ENCODE peak calls at places on chromosomes 16 and 17, in eight cellular contexts. Y is lower lobe of right lung; R is stimulated activated CD8-positive, alpha-beta memory T cell treated with anti-CD3 and anti-CD28 coated beads, Interleukin-12 subunit alpha, Interleukin-12 subunit beta, amount 100 ng/mL, for 1 hour; W is A673; O is H7; M is stromal cell of bone marrow; V is T-helper 9 cell; N is mesothelial cell of epicardium. F is an unnamed sample.

GRCh38 chr17:11997972-11998233 is 628 bp upstream of the ZNF18 start:
- DNase-seq in O (no peak), V (no peak), R (no peak), Y (no peak), N (no peak), M (no peak), W (no peak), F (no peak)

GRCh38 chr17:48915459-48916282 is 7.5 kb downstream of the UBE2Z start:
- DNase-seq in R (no peak), W (peak), O (no peak), V (peak), Y (no peak), N (no peak), M (peak), F (peak)

GRCh38 chr16:1769402-1770300 is 1.7 kb downstream of the NME3 start:
- DNase-seq in R (no peak), Y (no peak), N (no peak), W (no peak), M (no peak), O (peak), V (no peak), F (no peak)

GRCh38 chr16:78562650-78563049 is 463.2 kb downstream of the WWOX start:
- DNase-seq in M (no peak), R (no peak), N (no peak), O (no peak), W (no peak), V (no peak), Y (no peak), F (no peak)

GRCh38 chr16:1946495-1947368 is 3.7 kb upstream of the MSRB1 start:
- DNase-seq in N (no peak), W (no peak), O (peak), R (no peak), Y (peak), V (no peak), M (no peak), F (no peak)

GRCh38 chr16:73020409-73020884 is 27.5 kb downstream of the ZFHX3 start:
- DNase-seq in O (no peak), V (no peak), W (no peak), M (peak), N (no peak), Y (no peak), R (no peak), F (no peak)

GRCh38 chr16:89704281-89704680 is 2.8 kb upstream of the SPATA2L start:
- DNase-seq in M (no peak), O (peak), W (no peak), N (no peak), Y (no peak), R (no peak), V (no peak), F (no peak)

GRCh38 chr16:80123189-80123588 is 417.6 kb upstream of the DYNLRB2 start:
- DNase-seq in M (no peak), W (no peak), V (no peak), R (no peak), N (no peak), Y (no peak), O (no peak), F (no peak)

GRCh38 chr17:6786618-6787017 is 10.6 kb downstream of the FBXO39 start:
- DNase-seq in N (no peak), V (no peak), O (no peak), R (no peak), M (peak), Y (no peak), W (peak), F (no peak)

GRCh38 chr17:40551091-40551873 is 14.0 kb downstream of the CCR7 start:
- DNase-seq in W (no peak), O (peak), M (peak), R (no peak), N (peak), Y (peak), V (no peak), F (no peak)

GRCh38 chr16:13139661-13140241 is 238.4 kb downstream of the SHISA9 start:
- DNase-seq in Y (no peak), M (no peak), O (no peak), R (no peak), V (no peak), N (no peak), W (no peak), F (no peak)

GRCh38 chr16:17364319-17365210 is 106.2 kb downstream of the XYLT1 start:
- DNase-seq in W (no peak), Y (no peak), O (no peak), M (peak), N (no peak), R (peak), V (peak), F (peak)

GRCh38 chr17:78239489-78239931 is 8.1 kb downstream of the TMEM235 start:
- DNase-seq in V (no peak), N (no peak), O (peak), Y (no peak), M (no peak), W (no peak), R (no peak), F (no peak)

GRCh38 chr16:24010440-24011089 is 174.8 kb downstream of the PRKCB start:
- DNase-seq in R (peak), W (peak), O (peak), N (peak), Y (peak), M (peak), V (peak), F (peak)

GRCh38 chr16:37511-37910 is 15.9 kb downstream of the POLR3K start:
- DNase-seq in W (no peak), M (no peak), R (no peak), O (no peak), Y (peak), V (no peak), N (no peak), F (no peak)

GRCh38 chr17:40323317-40323716 is 14.3 kb downstream of the RARA start:
- DNase-seq in Y (no peak), N (no peak), V (no peak), O (peak), M (no peak), W (no peak), R (no peak), F (no peak)

GRCh38 chr17:9232591-9233270 is 211.4 kb downstream of the NTN1 start:
- DNase-seq in N (no peak), M (no peak), R (no peak), W (peak), Y (no peak), V (no peak), O (no peak), F (no peak)

GRCh38 chr17:4738136-4739121 is 1.2 kb upstream of the ZMYND15 start:
- DNase-seq in V (no peak), R (no peak), M (no peak), N (no peak), W (no peak), O (peak), Y (peak), F (no peak)

GRCh38 chr17:78972507-78973105 is 7.1 kb downstream of the LGALS3BP start:
- DNase-seq in O (peak), W (no peak), V (no peak), R (no peak), M (no peak), N (no peak), Y (no peak), F (no peak)

GRCh38 chr17:37844158-37844976 is 79.8 kb upstream of the TBC1D3K start:
- DNase-seq in V (peak), R (no peak), M (peak), N (no peak), W (peak), O (peak), Y (peak), F (no peak)

GRCh38 chr17:1490643-1491405 is 1.7 kb downstream of the MYO1C start:
- DNase-seq in W (peak), M (no peak), Y (peak), V (peak), R (no peak), O (peak), N (no peak), F (peak)

GRCh38 chr17:5022171-5022711 is 13.0 kb downstream of the SLC52A1 start:
- DNase-seq in N (no peak), Y (no peak), M (no peak), R (no peak), V (no peak), W (no peak), O (peak), F (no peak)

GRCh38 chr16:81586421-81586820 is 141.8 kb downstream of the CMIP start:
- DNase-seq in Y (no peak), W (no peak), O (no peak), R (no peak), M (no peak), N (no peak), V (no peak), F (no peak)

GRCh38 chr16:81695431-81695890 is 83.6 kb upstream of the PLCG2 start:
- DNase-seq in M (no peak), O (no peak), N (no peak), R (no peak), W (no peak), Y (no peak), V (no peak), F (no peak)

F was measured in T-helper 22 cell.